ENCODE peak calls at places on chromosomes 12 and 14, in four cellular contexts. D is posterior vena cava, B is H9, P is nephron progenitor cell. R is an unnamed sample.

GRCh38 chr14:76153919-76154318 is 2.2 kb downstream of the GPATCH2L start:
- DNase-seq in D (no peak), B (no peak), P (no peak), R (no peak)

GRCh38 chr14:68541128-68541896 is 251.6 kb downstream of the ZFP36L1 start:
- DNase-seq in D (no peak), B (no peak), P (no peak), R (no peak)

GRCh38 chr14:28577711-28578131 is 188.9 kb upstream of the FOXG1 start:
- DNase-seq in D (no peak), B (no peak), P (no peak), R (no peak)

GRCh38 chr14:63275611-63276010 is 43.1 kb downstream of the GPHB5 start:
- DNase-seq in D (no peak), B (no peak), P (no peak), R (no peak)

GRCh38 chr12:90909069-90909676 is 45.8 kb downstream of the CCER1 start:
- DNase-seq in D (no peak), B (peak), P (peak), R (peak)

GRCh38 chr12:120012067-120012621 is 23.1 kb downstream of the BICDL1 start:
- DNase-seq in D (no peak), B (peak), P (peak), R (peak)

GRCh38 chr14:23828611-23829010 is 125.0 kb upstream of the DHRS4 start:
- DNase-seq in D (no peak), B (no peak), P (no peak), R (no peak)

GRCh38 chr14:54450535-54450934 is 9.4 kb upstream of the CNIH1 start:
- DNase-seq in D (no peak), B (no peak), P (no peak), R (no peak)

GRCh38 chr14:101876539-101876938 is 87.8 kb upstream of the DYNC1H1 start:
- DNase-seq in D (peak), B (no peak), P (no peak), R (no peak)

GRCh38 chr14:50359631-50360030 is 37.0 kb downstream of the CDKL1 start:
- DNase-seq in D (no peak), B (no peak), P (no peak), R (no peak)

GRCh38 chr12:119649202-119649808 is 18.6 kb upstream of the PRKAB1 start:
- DNase-seq in D (no peak), B (no peak), P (no peak), R (peak)

GRCh38 chr12:62123721-62124203 is 136.4 kb upstream of the USP15 start:
- DNase-seq in D (no peak), B (peak), P (peak), R (peak)

GRCh38 chr12:48980953-48981756 is 3.0 kb downstream of the WNT1 start:
- DNase-seq in D (peak), B (no peak), P (no peak), R (peak)

GRCh38 chr12:104669851-104670337 is 213.1 kb downstream of the CHST11 start:
- DNase-seq in D (no peak), B (no peak), P (no peak), R (no peak)

GRCh38 chr14:53942970-53943750 is 13.5 kb downstream of the BMP4 start:
- DNase-seq in D (no peak), B (no peak), P (no peak), R (no peak)

GRCh38 chr14:73059326-73059725 is 992 bp downstream of the RBM25 start:
- DNase-seq in D (no peak), B (no peak), P (no peak), R (no peak)

GRCh38 chr12:120267736-120268135 is 2.2 kb upstream of the PXN start:
- DNase-seq in D (no peak), B (no peak), P (no peak), R (no peak)

GRCh38 chr12:109098142-109098652 is 800 bp downstream of the UNG start:
- DNase-seq in D (peak), B (no peak), P (no peak), R (peak)

GRCh38 chr12:57096099-57096572 is 7.2 kb downstream of the NAB2 start:
- DNase-seq in D (peak), B (no peak), P (no peak), R (peak)

GRCh38 chr14:89342049-89342448 is 75.0 kb downstream of the FOXN3 start:
- DNase-seq in D (no peak), B (no peak), P (no peak), R (no peak)

GRCh38 chr12:50579757-50580267 is 75.0 kb downstream of the DIP2B start:
- DNase-seq in D (no peak), B (no peak), P (no peak), R (no peak)

GRCh38 chr12:71567562-71567961 is 96.1 kb downstream of the ZFC3H1 start:
- DNase-seq in D (no peak), B (no peak), P (no peak), R (no peak)

GRCh38 chr12:93857279-93857894 is 180.2 kb downstream of the CRADD start:
- DNase-seq in D (no peak), B (no peak), P (no peak), R (no peak)